ENCODE peak calls at places on chromosomes 12 and 14, in nine cellular contexts. R is GM04503, P is NCI-H460, U is fibroblast of lung, E is HFFc6, I is COR-L47, X is AG04450, N is T-helper 1 cell, W is MG63. Q is an unnamed sample.

GRCh38 chr12:54374555-54375257 is 9.8 kb downstream of the ZNF385A start:
- DNase-seq in N (no peak), U (no peak), P (no peak), I (peak), W (no peak), R (no peak), E (no peak), X (no peak), Q (no peak)

GRCh38 chr14:101126376-101127130 is 223.0 kb upstream of the RTL1 start:
- DNase-seq in N (no peak), I (no peak), P (no peak), W (no peak), U (no peak), E (no peak), X (no peak), R (no peak), Q (no peak)

GRCh38 chr12:116619246-116619645 is 60.1 kb downstream of the MAP1LC3B2 start:
- DNase-seq in N (no peak), P (no peak), E (no peak), W (no peak), R (no peak), X (no peak), I (no peak), U (no peak), Q (no peak)

GRCh38 chr12:58416211-58416610 is 474.8 kb downstream of the ATP23 start:
- DNase-seq in U (peak), R (peak), X (peak), N (no peak), I (no peak), E (peak), P (peak), W (peak), Q (no peak)

GRCh38 chr12:3200032-3200617 is 122.9 kb downstream of the TSPAN9 start:
- DNase-seq in U (peak), W (peak), X (no peak), P (no peak), E (peak), N (no peak), R (no peak), I (peak), Q (no peak)

GRCh38 chr12:61414470-61414869 is 845.7 kb upstream of the USP15 start:
- DNase-seq in X (no peak), I (no peak), E (no peak), U (no peak), N (no peak), W (no peak), P (no peak), R (no peak), Q (no peak)

GRCh38 chr14:32329690-32330290 is 692 bp downstream of the AKAP6 start:
- DNase-seq in X (no peak), E (no peak), P (no peak), R (no peak), N (no peak), I (no peak), U (no peak), W (no peak), Q (no peak)

GRCh38 chr12:57093412-57094193 is 4.7 kb downstream of the NAB2 start:
- DNase-seq in W (peak), I (no peak), P (no peak), E (peak), R (no peak), N (no peak), U (peak), X (peak), Q (peak)

GRCh38 chr12:105874121-105874520 is 264.6 kb downstream of the NUAK1 start:
- DNase-seq in I (no peak), U (no peak), X (no peak), R (no peak), W (no peak), P (no peak), N (no peak), E (no peak), Q (no peak)

GRCh38 chr12:54981796-54982195 is 2.8 kb downstream of the TESPA1 start:
- DNase-seq in N (no peak), U (no peak), W (no peak), I (no peak), R (no peak), E (no peak), X (no peak), P (no peak), Q (no peak)

GRCh38 chr12:52605542-52605941 is 4.3 kb upstream of the KRT72 start:
- DNase-seq in N (no peak), R (no peak), X (no peak), P (no peak), I (no peak), E (no peak), W (no peak), U (no peak), Q (no peak)

GRCh38 chr14:22919601-22919921 is 612 bp upstream of the RBM23 start:
- DNase-seq in I (no peak), N (no peak), X (no peak), R (no peak), E (no peak), P (no peak), W (no peak), U (no peak), Q (no peak)

GRCh38 chr12:69977991-69978390 is 153.0 kb downstream of the MYRFL start:
- DNase-seq in E (no peak), P (no peak), R (no peak), U (no peak), X (no peak), I (no peak), N (no peak), W (no peak), Q (no peak)

GRCh38 chr12:12685305-12685704 is 10.7 kb downstream of the GPR19 start:
- DNase-seq in U (no peak), E (no peak), I (peak), X (no peak), R (no peak), N (no peak), P (no peak), W (no peak), Q (no peak)

GRCh38 chr12:321606-322326 is 59.1 kb upstream of the SLC6A13 start:
- DNase-seq in X (no peak), E (no peak), I (peak), U (peak), P (peak), N (no peak), W (no peak), R (no peak), Q (no peak)

GRCh38 chr14:60266021-60266937 is 17.3 kb downstream of the PPM1A start:
- DNase-seq in P (no peak), E (peak), N (no peak), U (peak), R (no peak), W (no peak), I (no peak), X (no peak), Q (peak)

GRCh38 chr12:52032797-52033505 is 18.3 kb upstream of the NR4A1 start:
- DNase-seq in R (peak), U (peak), P (peak), I (peak), W (peak), X (peak), E (peak), N (peak), Q (peak)

GRCh38 chr14:50000215-50001145 is 107.6 kb downstream of the ARF6 start:
- DNase-seq in W (peak), N (peak), R (peak), I (no peak), X (no peak), E (peak), P (no peak), U (peak), Q (peak)

GRCh38 chr12:11863988-11864387 is 206.8 kb upstream of the BCL2L14 start:
- DNase-seq in U (no peak), P (no peak), N (no peak), E (no peak), X (no peak), W (peak), I (no peak), R (no peak), Q (no peak)

GRCh38 chr14:80978403-80978802 is 23.0 kb downstream of the TSHR start:
- DNase-seq in U (no peak), I (no peak), X (no peak), R (no peak), E (no peak), W (no peak), P (no peak), N (no peak), Q (no peak)

GRCh38 chr12:27979145-27979544 is 6.6 kb upstream of the PTHLH start:
- DNase-seq in P (no peak), N (no peak), X (no peak), U (no peak), E (peak), W (no peak), R (no peak), I (no peak), Q (no peak)